ENCODE peak calls at places on chromosomes 3 and 15, in eight cellular contexts. I, D, P, L, U, E, A and C are unnamed samples.

GRCh38 chr3:1214928-1215327 is 122.1 kb downstream of the CNTN6 start:
- DNase-seq in I (no peak), D (no peak), P (no peak), L (no peak), U (no peak), E (no peak), A (no peak), C (no peak)

GRCh38 chr15:48858401-48858800 is 19.5 kb upstream of the EID1 start:
- DNase-seq in I (no peak), D (no peak), P (no peak), L (no peak), U (peak; percentile 47), E (no peak), A (peak; percentile 35), C (peak; percentile 45)

GRCh38 chr15:49927462-49927861 is 191.6 kb downstream of the ATP8B4 start:
- DNase-seq in I (no peak), D (no peak), P (no peak), L (no peak), U (peak; percentile 16), E (no peak), A (peak; percentile 77), C (no peak)

GRCh38 chr3:138890555-138891187 is 55.9 kb upstream of the PIK3CB start:
- DNase-seq in I (no peak), D (no peak), P (peak; percentile 57), L (no peak), U (no peak), E (no peak), A (no peak), C (no peak)

GRCh38 chr3:162491957-162492356 is 995.3 kb downstream of the OTOL1 start:
- DNase-seq in I (no peak), D (no peak), P (no peak), L (no peak), U (peak; percentile 7), E (no peak), A (peak; percentile 7), C (peak; percentile 16)

GRCh38 chr15:48590704-48591103 is 54.8 kb downstream of the FBN1 start:
- DNase-seq in I (no peak), D (no peak), P (no peak), L (no peak), U (peak; percentile 80), E (no peak), A (peak; percentile 81), C (no peak)

GRCh38 chr3:177427096-177427495 is 229.8 kb upstream of the TBL1XR1 start:
- DNase-seq in I (no peak), D (no peak), P (peak; percentile 84), L (no peak), U (no peak), E (no peak), A (no peak), C (no peak)

GRCh38 chr3:38348903-38349302 is 2.3 kb downstream of the XYLB start:
- DNase-seq in I (no peak), D (no peak), P (no peak), L (no peak), U (peak; percentile 32), E (no peak), A (peak; percentile 53), C (no peak)

GRCh38 chr3:194194051-194194756 is 58.3 kb downstream of the HES1 start:
- DNase-seq in I (no peak), D (no peak), P (no peak), L (no peak), U (no peak), E (no peak), A (no peak), C (no peak)

GRCh38 chr15:60773893-60774292 is 295.0 kb upstream of the ICE2 start:
- DNase-seq in I (no peak), D (no peak), P (no peak), L (no peak), U (no peak), E (no peak), A (no peak), C (no peak)

GRCh38 chr3:173814809-173815208 is 417.3 kb downstream of the NLGN1 start:
- DNase-seq in I (no peak), D (no peak), P (no peak), L (no peak), U (no peak), E (no peak), A (no peak), C (no peak)

GRCh38 chr3:127831723-127832172 is 9.4 kb upstream of the MGLL start:
- DNase-seq in I (peak; percentile 81), D (peak; percentile 74), P (no peak), L (peak; percentile 84), U (peak; percentile 67), E (no peak), A (peak; percentile 42), C (no peak)

GRCh38 chr3:11632564-11632963 is 11.2 kb downstream of the VGLL4 start:
- DNase-seq in I (no peak), D (no peak), P (no peak), L (no peak), U (no peak), E (no peak), A (no peak), C (no peak)

GRCh38 chr3:11632966-11633365 is 10.7 kb downstream of the VGLL4 start:
- DNase-seq in I (no peak), D (no peak), P (no peak), L (no peak), U (no peak), E (no peak), A (no peak), C (no peak)

GRCh38 chr3:11629716-11630115 is 14.0 kb downstream of the VGLL4 start:
- DNase-seq in I (no peak), D (no peak), P (no peak), L (no peak), U (peak; percentile 20), E (no peak), A (peak; percentile 65), C (no peak)

GRCh38 chr3:11634081-11634635 is 9.6 kb downstream of the VGLL4 start:
- DNase-seq in I (no peak), D (no peak), P (no peak), L (no peak), U (no peak), E (no peak), A (no peak), C (no peak)

DNA sequence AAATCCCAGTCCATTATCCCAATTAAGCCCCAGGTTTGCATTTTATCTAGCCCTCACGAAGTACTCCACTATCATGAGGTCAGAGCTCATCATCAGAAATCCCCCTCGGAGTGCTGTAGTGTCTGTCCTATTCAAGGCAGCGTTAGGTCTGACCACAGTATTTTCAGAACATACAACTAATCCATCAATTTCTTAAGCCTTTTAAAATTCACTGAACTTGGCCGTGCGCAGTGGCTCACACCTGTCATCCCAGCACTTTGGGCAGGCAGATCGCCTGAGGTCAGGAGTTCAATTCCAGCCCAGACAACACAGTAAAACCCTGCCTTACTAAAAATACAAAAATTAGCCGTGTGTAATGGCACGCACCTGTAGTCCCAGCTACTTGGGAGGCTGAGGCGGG is 11.9 kb downstream of the VGLL4 start:
- DNase-seq in I (no peak), D (no peak), P (no peak), L (no peak), U (no peak), E (no peak), A (no peak), C (no peak)
- H3K4me3 ChIP-seq in I (no peak overlapping the region), D (no peak overlapping the region), P (no peak overlapping the region), L (no peak overlapping the region), U (no peak overlapping the region), E (no peak overlapping the region), A (no peak overlapping the region), C (no peak overlapping the region)

GRCh38 chr3:46488735-46489361 is 8.9 kb upstream of the RTP3 start:
- DNase-seq in I (peak; percentile 97), D (peak; percentile 97), P (peak; percentile 56), L (peak; percentile 96), U (peak; percentile 86), E (peak; percentile 87), A (peak; percentile 88), C (no peak)
- H3K4me3 ChIP-seq in I (no peak overlapping the region), D (no peak overlapping the region), P (no peak overlapping the region), L (no peak overlapping the region), U (no peak overlapping the region), E (no peak overlapping the region), A (no peak overlapping the region), C (no peak overlapping the region)

DNA sequence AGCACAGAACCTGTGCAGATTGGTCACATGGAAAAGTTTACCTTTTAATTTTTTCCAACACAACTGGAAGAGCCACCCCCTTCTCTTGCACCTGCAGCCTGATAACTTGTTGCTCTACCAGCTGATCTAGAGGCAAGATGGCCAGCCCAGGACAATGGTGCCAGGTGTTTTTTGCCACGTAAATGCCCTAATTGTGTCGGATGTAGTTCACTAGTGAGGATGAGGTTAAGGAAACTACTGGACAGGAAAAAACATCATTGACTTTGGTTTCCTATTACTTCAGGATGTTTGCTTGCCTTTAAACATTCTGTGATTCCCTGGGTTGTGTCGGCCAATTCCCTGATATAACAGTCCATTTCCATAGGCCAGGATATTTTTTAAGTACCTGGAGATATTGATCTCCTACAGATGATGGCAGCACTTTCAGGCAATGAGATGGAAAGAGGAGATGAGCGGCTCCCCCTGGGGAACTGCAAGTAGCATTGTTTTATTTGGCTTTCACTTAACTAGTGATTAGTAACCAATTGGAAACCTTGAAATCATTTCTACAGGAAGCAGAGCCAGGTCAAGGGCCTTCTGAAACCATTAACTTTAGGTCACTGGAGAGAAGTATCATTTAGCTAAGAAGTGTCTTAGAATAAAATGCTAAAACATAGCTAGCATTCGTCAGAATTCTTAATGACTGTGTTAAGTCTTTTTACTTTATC is 72.5 kb downstream of the OSBPL10 start:
- DNase-seq in I (no peak), D (no peak), P (no peak), L (no peak), U (no peak), E (no peak), A (no peak), C (no peak)
- H3K4me3 ChIP-seq in I (no peak overlapping the region), D (no peak overlapping the region), P (no peak overlapping the region), L (no peak overlapping the region), U (no peak overlapping the region), E (no peak overlapping the region), A (no peak overlapping the region), C (no peak overlapping the region)

DNA sequence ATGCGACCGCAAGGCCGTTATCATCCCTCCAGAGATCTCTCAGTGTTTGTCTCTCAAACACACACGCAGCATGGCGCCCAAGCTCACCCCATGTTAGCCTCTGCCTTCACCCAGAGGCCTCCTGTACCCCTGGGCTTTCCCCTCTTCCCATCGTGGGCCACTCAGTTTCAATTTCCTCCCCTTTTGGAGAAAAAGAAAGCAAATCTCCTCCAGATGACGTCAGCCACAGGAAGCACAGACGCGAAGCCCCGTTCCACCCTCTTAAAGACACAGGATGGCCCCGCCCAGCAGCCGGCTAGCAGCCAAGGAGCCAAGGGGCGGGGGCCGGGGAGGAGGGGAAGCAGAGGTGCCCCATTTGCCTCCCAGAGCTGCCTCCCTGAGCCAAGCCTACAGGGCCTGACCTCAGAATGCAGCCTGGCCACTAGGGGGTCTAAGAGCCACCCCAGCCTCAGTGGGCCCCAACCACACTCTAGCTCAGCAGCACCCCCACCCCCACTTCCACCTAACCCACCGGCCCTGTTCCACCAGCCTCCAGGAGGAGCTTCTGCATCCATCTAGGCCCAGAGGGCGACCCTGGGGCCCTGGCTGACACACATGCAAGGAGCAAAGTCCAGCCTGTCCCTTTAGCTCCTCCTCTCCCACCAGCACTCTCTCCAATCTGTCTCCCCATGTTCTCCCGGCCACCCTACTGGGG is 26.5 kb downstream of the ATRIP start:
- DNase-seq in I (peak; percentile 96), D (peak; percentile 96), P (peak; percentile 96), L (peak; percentile 94), U (peak; percentile 95), E (peak; percentile 92), A (peak; percentile 92), C (peak; percentile 55)
- H3K4me3 ChIP-seq in I (peak overlapping the region; percentile 64), D (peak overlapping the region; percentile 50), P (peak overlapping the region; percentile 71), L (peak overlapping the region; percentile 92), U (peak overlapping the region; percentile 70), E (peak overlapping the region; percentile 60), A (peak overlapping the region; percentile 78), C (peak overlapping the region; percentile 82)